ENCODE peak calls at places on chromosomes 2 and 18, in nine cellular contexts. J is cardiac fibroblast, B is cardiac muscle cell, R is foreskin fibroblast, V is astrocyte, Y is mucosa of descending colon, M is stomach, D is heart left ventricle, Z is esophagus squamous epithelium. S is an unnamed sample.

GRCh38 chr2:201938816-201939180 is 94.9 kb upstream of the FZD7 start:
- DNase-seq in J (no peak), B (no peak), R (no peak), V (no peak), Y (no peak), M (no peak), D (no peak), Z (no peak), S (no peak)

GRCh38 chr2:128491845-128492244 is 173.2 kb upstream of the HS6ST1 start:
- DNase-seq in J (no peak), B (no peak), R (no peak), V (no peak), Y (no peak), M (peak), D (no peak), Z (no peak), S (no peak)

GRCh38 chr2:186130678-186131511 is 355.2 kb upstream of the ZC3H15 start:
- DNase-seq in J (no peak), B (no peak), R (no peak), V (peak), Y (no peak), M (no peak), D (no peak), Z (no peak), S (no peak)

GRCh38 chr2:217916504-217917254 is 86.1 kb downstream of the TNS1 start:
- DNase-seq in J (no peak), B (no peak), R (no peak), V (no peak), Y (peak), M (no peak), D (peak), Z (no peak), S (no peak)

GRCh38 chr2:60826126-60826525 is 55.2 kb upstream of the REL start:
- DNase-seq in J (no peak), B (no peak), R (no peak), V (no peak), Y (no peak), M (no peak), D (no peak), Z (no peak), S (no peak)

GRCh38 chr18:22637787-22638186 is 220.1 kb upstream of the CTAGE1 start:
- DNase-seq in J (peak), B (no peak), R (peak), V (peak), Y (no peak), M (no peak), D (no peak), Z (no peak), S (peak)

GRCh38 chr2:20182241-20182931 is 42.5 kb downstream of the SDC1 start:
- DNase-seq in J (peak), B (no peak), R (peak), V (peak), Y (no peak), M (peak), D (peak), Z (no peak), S (peak)

GRCh38 chr2:231379266-231380215 is 16.0 kb upstream of the B3GNT7 start:
- DNase-seq in J (no peak), B (no peak), R (no peak), V (no peak), Y (peak), M (peak), D (no peak), Z (no peak), S (no peak)

GRCh38 chr2:191255271-191255670 is 10.1 kb downstream of the MYO1B start:
- DNase-seq in J (no peak), B (no peak), R (peak), V (no peak), Y (no peak), M (no peak), D (no peak), Z (no peak), S (no peak)

GRCh38 chr2:201938151-201938815 is 95.4 kb upstream of the FZD7 start:
- DNase-seq in J (no peak), B (no peak), R (no peak), V (peak), Y (no peak), M (no peak), D (no peak), Z (no peak), S (peak)

GRCh38 chr2:222120933-222121332 is 177.9 kb downstream of the PAX3 start:
- DNase-seq in J (no peak), B (no peak), R (no peak), V (no peak), Y (no peak), M (no peak), D (no peak), Z (no peak), S (no peak)

GRCh38 chr18:28890796-28891195 is 713.9 kb upstream of the CDH2 start:
- DNase-seq in J (no peak), B (no peak), R (no peak), V (no peak), Y (no peak), M (no peak), D (no peak), Z (no peak), S (peak)

GRCh38 chr2:240369725-240370585 is 65.5 kb upstream of the GPC1 start:
- DNase-seq in J (peak), B (peak), R (peak), V (peak), Y (no peak), M (peak), D (peak), Z (no peak), S (peak)

GRCh38 chr18:8988262-8988871 is 114.1 kb upstream of the NDUFV2 start:
- DNase-seq in J (peak), B (peak), R (peak), V (no peak), Y (peak), M (peak), D (peak), Z (no peak), S (peak)

GRCh38 chr2:28427741-28428412 is 35.2 kb downstream of the FOSL2 start:
- DNase-seq in J (no peak), B (no peak), R (no peak), V (no peak), Y (no peak), M (no peak), D (no peak), Z (no peak), S (no peak)

GRCh38 chr2:28430790-28431418 is 38.2 kb downstream of the FOSL2 start:
- DNase-seq in J (no peak), B (no peak), R (no peak), V (no peak), Y (no peak), M (no peak), D (no peak), Z (no peak), S (no peak)

GRCh38 chr2:28430377-28430765 is 37.7 kb downstream of the FOSL2 start:
- DNase-seq in J (no peak), B (no peak), R (no peak), V (no peak), Y (no peak), M (no peak), D (no peak), Z (no peak), S (no peak)

GRCh38 chr2:28428486-28428885 is 35.8 kb downstream of the FOSL2 start:
- DNase-seq in J (no peak), B (no peak), R (peak), V (no peak), Y (no peak), M (no peak), D (no peak), Z (no peak), S (peak)

DNA sequence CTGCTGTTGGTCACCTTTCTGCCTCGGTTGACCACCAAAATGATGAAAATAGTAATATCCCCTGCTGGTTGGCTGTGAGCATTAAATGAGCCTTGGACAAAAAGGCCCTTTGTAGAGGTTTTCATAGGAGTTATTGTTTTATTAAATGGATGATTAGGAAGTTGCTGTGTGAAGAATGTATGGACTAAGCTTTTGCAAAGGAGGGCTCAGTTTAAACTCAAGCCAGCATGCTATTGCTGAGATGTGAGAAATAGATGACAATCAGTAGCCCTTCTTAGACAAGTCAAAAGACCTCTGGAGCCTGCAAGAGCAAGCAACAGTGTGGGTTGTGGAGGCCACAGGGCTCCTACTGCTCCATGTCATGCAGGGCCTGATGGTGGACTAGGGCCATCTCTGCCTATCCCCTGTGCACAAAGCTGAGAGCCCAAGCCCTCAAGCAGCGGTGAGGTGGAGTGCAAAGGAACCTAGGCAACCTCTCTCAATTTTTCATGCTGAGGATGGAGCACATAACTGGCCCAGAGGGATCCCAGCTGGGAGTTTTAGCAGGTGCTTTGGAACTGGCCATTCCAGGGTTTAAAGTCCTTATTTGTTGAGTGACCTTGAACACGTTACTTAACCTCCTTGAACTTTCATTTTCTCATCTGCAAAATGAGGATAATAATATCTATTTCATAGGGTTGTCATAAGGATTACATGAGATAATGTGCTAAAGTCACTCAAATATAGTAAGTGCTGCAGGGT is 37.1 kb downstream of the FOSL2 start:
- DNase-seq in J (no peak), B (no peak), R (no peak), V (no peak), Y (no peak), M (no peak), D (no peak), Z (no peak), S (no peak)
- H3K4me3 ChIP-seq in J (no peak), B (no peak), R (no peak), V (no peak), Y (no peak), M (no peak), D (no peak), Z (no peak), S (no peak)

DNA sequence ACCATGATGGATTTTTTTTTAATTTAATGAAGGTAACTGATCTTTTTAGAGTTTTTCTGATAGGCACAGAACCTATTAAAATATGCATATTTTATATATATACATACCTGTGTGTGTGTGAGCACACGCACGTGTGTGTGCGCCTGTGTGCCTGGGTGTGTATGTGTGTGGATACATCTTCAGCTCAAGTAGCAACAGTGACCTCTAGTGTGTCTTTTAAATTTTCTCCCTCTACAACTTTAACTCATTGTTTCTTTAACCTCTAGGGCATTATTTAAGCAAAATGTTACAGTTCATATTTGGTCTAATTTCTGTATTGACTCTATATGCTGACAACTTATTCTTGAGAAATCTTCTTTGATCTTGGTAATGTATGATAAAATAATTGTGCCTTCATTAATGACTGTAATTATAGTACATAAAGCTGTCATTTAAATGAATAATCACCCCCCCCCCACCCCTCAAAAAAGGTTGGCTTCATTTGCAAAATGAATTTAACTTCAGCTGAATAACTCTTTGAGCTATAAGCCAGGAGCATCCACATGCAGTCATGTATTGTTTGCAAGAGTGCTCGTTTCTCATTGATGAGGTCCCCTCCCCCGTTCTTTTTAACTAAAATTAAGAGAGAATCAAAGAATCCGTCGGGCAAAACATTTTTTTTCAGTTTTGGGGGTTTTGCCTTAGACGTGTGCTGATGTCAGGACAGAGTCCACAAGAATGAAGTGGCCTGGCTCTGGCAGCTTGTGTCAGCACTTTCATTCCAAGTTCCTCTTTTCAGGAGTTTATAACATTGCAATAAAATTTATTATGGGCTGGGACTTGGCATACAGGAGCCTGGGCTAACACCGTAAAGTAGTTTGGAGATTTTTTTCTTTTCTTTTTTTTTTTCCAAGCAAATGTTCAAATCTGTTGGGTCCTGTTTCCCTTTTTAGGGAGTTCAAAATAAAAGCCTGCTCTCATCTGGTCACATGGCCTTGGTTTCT is 80.0 kb downstream of the ETAA1 start:
- DNase-seq in J (peak), B (peak), R (peak), V (peak), Y (no peak), M (no peak), D (no peak), Z (no peak), S (peak)
- TF ChIP-seq CTCF in J (peak), B (peak), R (peak), V (peak), Y (no peak), M (peak), D (peak), Z (no peak), S (peak)

GRCh38 chr18:77899972-77900754 is 650.5 kb downstream of the GALR1 start:
- DNase-seq in J (peak), B (peak), R (peak), V (peak), Y (no peak), M (peak), D (peak), Z (no peak), S (peak)
- H3K4me3 ChIP-seq in J (peak), B (peak), R (no peak), V (peak), Y (no peak), M (peak), D (peak), Z (no peak), S (peak)

GRCh38 chr2:10264506-10265327 is 38.0 kb upstream of the HPCAL1 start:
- DNase-seq in J (no peak), B (no peak), R (no peak), V (no peak), Y (no peak), M (no peak), D (no peak), Z (no peak), S (no peak)

GRCh38 chr2:10267036-10267435 is 35.7 kb upstream of the HPCAL1 start:
- DNase-seq in J (no peak), B (no peak), R (no peak), V (no peak), Y (no peak), M (peak), D (no peak), Z (no peak), S (no peak)

GRCh38 chr2:10265328-10266132 is 37.2 kb upstream of the HPCAL1 start:
- DNase-seq in J (no peak), B (no peak), R (no peak), V (no peak), Y (no peak), M (peak), D (no peak), Z (no peak), S (peak)

GRCh38 chr2:10267551-10268465 is 34.9 kb upstream of the HPCAL1 start:
- DNase-seq in J (no peak), B (no peak), R (no peak), V (no peak), Y (peak), M (peak), D (peak), Z (no peak), S (no peak)

GRCh38 chr2:10266133-10266620 is 36.5 kb upstream of the HPCAL1 start:
- DNase-seq in J (no peak), B (no peak), R (peak), V (peak), Y (no peak), M (no peak), D (no peak), Z (no peak), S (peak)
- TF ChIP-seq CTCF in J (no peak), B (no peak), R (no peak), V (no peak), Y (no peak), M (no peak), D (no peak), Z (no peak), S (peak)

GRCh38 chr18:3219621-3220335 is at the start of gene MYOM1:
- DNase-seq in J (no peak), B (peak), R (no peak), V (no peak), Y (no peak), M (no peak), D (peak), Z (no peak), S (no peak)
- H3K4me3 ChIP-seq in J (no peak), B (peak), R (no peak), V (no peak), Y (no peak), M (no peak), D (peak), Z (peak), S (no peak)

GRCh38 chr2:227360351-227360750 is 18.8 kb downstream of the TM4SF20 start:
- DNase-seq in J (no peak), B (no peak), R (no peak), V (no peak), Y (no peak), M (no peak), D (no peak), Z (no peak), S (no peak)

GRCh38 chr2:227366861-227367800 is 12.0 kb downstream of the TM4SF20 start:
- DNase-seq in J (peak), B (no peak), R (peak), V (peak), Y (no peak), M (no peak), D (no peak), Z (no peak), S (peak)

GRCh38 chr2:227365833-227366232 is 13.3 kb downstream of the TM4SF20 start:
- DNase-seq in J (peak), B (no peak), R (peak), V (no peak), Y (no peak), M (no peak), D (no peak), Z (no peak), S (no peak)

GRCh38 chr2:227363756-227364155 is 15.3 kb downstream of the TM4SF20 start:
- DNase-seq in J (no peak), B (no peak), R (peak), V (no peak), Y (no peak), M (no peak), D (no peak), Z (no peak), S (no peak)
- TF ChIP-seq CTCF in J (peak), B (no peak), R (no peak), V (peak), Y (no peak), M (no peak), D (no peak), Z (no peak), S (no peak)

GRCh38 chr18:11880586-11881304 is 27.4 kb downstream of the MPPE1 start:
- DNase-seq in J (no peak), B (peak), R (no peak), V (no peak), Y (no peak), M (no peak), D (no peak), Z (no peak), S (no peak)
- H3K4me3 ChIP-seq in J (no peak), B (no peak), R (no peak), V (no peak), Y (no peak), M (no peak), D (no peak), Z (no peak), S (no peak)

DNA sequence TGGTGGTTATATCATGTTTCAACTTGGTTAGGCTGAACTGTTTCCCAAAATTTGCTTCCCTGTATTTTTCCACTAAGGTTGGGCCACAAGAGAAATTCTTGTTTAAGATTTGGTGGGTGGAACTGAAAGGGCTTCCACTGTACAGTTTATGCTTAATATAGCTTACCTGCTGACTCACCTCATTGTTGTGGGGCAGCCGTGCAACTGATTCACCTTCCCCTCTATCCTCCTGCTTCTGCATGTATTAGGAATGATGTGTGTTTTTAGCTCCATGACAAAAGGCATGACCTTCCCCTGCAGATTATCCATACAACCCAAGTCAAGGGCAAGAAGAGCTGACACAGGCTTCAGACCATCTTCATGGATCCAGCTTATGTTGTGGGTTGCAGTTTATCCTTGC is 98.4 kb upstream of the GULP1 start:
- DNase-seq in J (no peak), B (no peak), R (no peak), V (no peak), Y (no peak), M (no peak), D (no peak), Z (no peak), S (no peak)
- TF ChIP-seq CTCF in J (no peak), B (no peak), R (no peak), V (no peak), Y (no peak), M (no peak), D (no peak), Z (no peak), S (no peak)

DNA sequence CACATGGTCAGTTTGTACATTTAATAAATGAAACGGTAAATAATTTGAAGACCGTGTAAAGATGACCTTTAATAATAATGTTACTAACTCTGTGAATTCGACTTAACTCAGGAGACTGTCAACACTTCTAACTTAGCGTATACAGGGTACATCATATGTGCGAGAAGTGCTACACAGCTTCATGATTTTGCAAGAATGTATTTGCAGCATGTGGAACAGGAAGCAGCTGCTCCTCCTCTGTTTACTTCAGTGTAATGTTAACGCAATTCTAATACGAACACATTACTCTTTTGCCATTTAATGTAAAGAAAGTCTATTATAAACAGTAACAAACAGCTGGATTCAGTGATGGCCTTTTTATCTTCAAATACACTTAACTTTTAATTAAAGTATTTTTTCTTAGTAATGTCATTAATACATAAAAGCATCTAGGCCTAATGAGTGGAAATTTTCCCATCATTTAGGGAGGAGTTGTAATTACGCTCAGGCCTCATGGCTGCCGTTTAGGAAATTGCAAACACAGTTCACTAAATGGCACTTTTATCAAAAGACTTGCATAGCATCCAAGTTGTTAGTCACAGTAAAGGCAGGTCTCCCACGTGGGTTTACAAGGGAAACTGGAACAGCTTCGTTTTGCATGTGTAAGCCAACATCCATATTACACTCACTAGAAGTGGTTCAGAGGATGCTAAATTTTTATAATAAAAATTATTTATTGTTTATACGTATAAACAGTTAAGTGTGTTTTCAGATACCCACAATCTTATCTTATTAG is 635.7 kb downstream of the FBXO15 start:
- DNase-seq in J (peak), B (no peak), R (peak), V (peak), Y (no peak), M (no peak), D (no peak), Z (no peak), S (peak)
- H3K4me3 ChIP-seq in J (no peak), B (no peak), R (no peak), V (no peak), Y (no peak), M (no peak), D (no peak), Z (no peak), S (no peak)